ENCODE peak calls at places on chromosome 7, in four cellular contexts. Q is psoas muscle, J is osteocyte, V is cardiac fibroblast. B is an unnamed sample.

GRCh38 chr7:13826752-13827151 is 162.7 kb downstream of the ETV1 start:
- DNase-seq in Q (no peak), V (no peak), J (no peak), B (no peak)

GRCh38 chr7:44891372-44891771 is 6.0 kb upstream of the PURB start:
- DNase-seq in V (no peak), J (peak), Q (no peak), B (no peak)

GRCh38 chr7:28954936-28955335 is 3.2 kb downstream of the TRIL start:
- DNase-seq in Q (no peak), J (no peak), V (no peak), B (no peak)

GRCh38 chr7:151518105-151518780 is 1.5 kb downstream of the RHEB start:
- DNase-seq in J (no peak), Q (peak), V (peak), B (no peak)

GRCh38 chr7:156356551-156356950 is 284.0 kb upstream of the RNF32 start:
- DNase-seq in V (no peak), Q (no peak), J (no peak), B (no peak)

GRCh38 chr7:100398239-100398638 is 25.0 kb downstream of the PILRA start:
- DNase-seq in J (no peak), Q (no peak), V (no peak), B (no peak)

GRCh38 chr7:26667514-26668133 is 196.8 kb downstream of the SKAP2 start:
- DNase-seq in V (peak), Q (no peak), J (peak), B (peak)

GRCh38 chr7:83347836-83348482 is 185.3 kb upstream of the PCLO start:
- DNase-seq in V (peak), Q (no peak), J (no peak), B (no peak)

GRCh38 chr7:91098566-91098965 is 165.7 kb upstream of the FZD1 start:
- DNase-seq in Q (no peak), J (no peak), V (peak), B (no peak)

GRCh38 chr7:17444673-17445072 is 146.2 kb downstream of the AHR start:
- DNase-seq in J (no peak), V (peak), Q (no peak), B (no peak)

GRCh38 chr7:156659961-156660360 is 19.4 kb downstream of the RNF32 start:
- DNase-seq in J (no peak), Q (no peak), V (no peak), B (no peak)

GRCh38 chr7:9029671-9030070 is 596.3 kb downstream of the NXPH1 start:
- DNase-seq in J (no peak), Q (no peak), V (no peak), B (no peak)

GRCh38 chr7:45118830-45119452 is 7.4 kb upstream of the TBRG4 start:
- DNase-seq in V (no peak), J (no peak), Q (no peak), B (no peak)

GRCh38 chr7:135803143-135803542 is 54.5 kb upstream of the FAM180A start:
- DNase-seq in J (no peak), Q (no peak), V (no peak), B (no peak)

GRCh38 chr7:17557305-17557704 is 258.9 kb downstream of the AHR start:
- DNase-seq in J (no peak), Q (no peak), V (peak), B (no peak)

GRCh38 chr7:142459557-142459963 is 201.7 kb upstream of the PRSS58 start:
- DNase-seq in J (peak), V (peak), Q (no peak), B (peak)

GRCh38 chr7:22854158-22855048 is 31.8 kb upstream of the TOMM7 start:
- DNase-seq in J (peak), Q (peak), V (peak), B (peak)

GRCh38 chr7:81111358-81111757 is 192.5 kb upstream of the SEMA3C start:
- DNase-seq in V (peak), J (no peak), Q (no peak), B (peak)

GRCh38 chr7:85185355-85186082 is 1.3 kb downstream of the SEMA3D start:
- DNase-seq in V (peak), Q (peak), J (peak), B (no peak)

GRCh38 chr7:76234931-76235441 is 33.3 kb downstream of the SRRM3 start:
- DNase-seq in Q (peak), J (peak), V (peak), B (peak)

GRCh38 chr7:74212661-74213060 is 2.9 kb downstream of the LAT2 start:
- DNase-seq in Q (no peak), V (no peak), J (no peak), B (no peak)

GRCh38 chr7:94364816-94365215 is 29.9 kb upstream of the COL1A2 start:
- DNase-seq in Q (no peak), J (no peak), V (no peak), B (no peak)
- TF ChIP-seq CTCF in Q (no peak), J (no peak), V (no peak), B (peak)

GRCh38 chr7:24284699-24285506 is 913 bp downstream of the NPY start:
- DNase-seq in J (no peak), Q (peak), V (no peak), B (no peak)
- TF ChIP-seq CTCF in J (no peak), Q (no peak), V (no peak), B (no peak)

GRCh38 chr7:137692399-137692798 is 154.4 kb downstream of the DGKI start:
- DNase-seq in V (no peak), Q (no peak), J (no peak), B (no peak)
- TF ChIP-seq CTCF in V (no peak), Q (no peak), J (no peak), B (no peak)

GRCh38 chr7:40866601-40867000 is 731.8 kb downstream of the SUGCT start:
- DNase-seq in V (peak), J (no peak), Q (no peak), B (no peak)
- TF ChIP-seq CTCF in V (peak), J (peak), Q (no peak), B (no peak)

GRCh38 chr7:52838981-52839411 is 196.4 kb upstream of the POM121L12 start:
- DNase-seq in J (no peak), Q (no peak), V (no peak), B (no peak)

GRCh38 chr7:52842192-52842900 is 193.1 kb upstream of the POM121L12 start:
- DNase-seq in Q (no peak), V (no peak), J (no peak), B (no peak)

GRCh38 chr7:52843436-52843835 is 192.0 kb upstream of the POM121L12 start:
- DNase-seq in Q (no peak), V (no peak), J (no peak), B (no peak)
- TF ChIP-seq CTCF in Q (no peak), V (no peak), J (no peak), B (no peak)

GRCh38 chr7:50404392-50404791 is 45.8 kb downstream of the FIGNL1 start:
- DNase-seq in J (no peak), V (no peak), Q (no peak), B (no peak)
- TF ChIP-seq CTCF in J (no peak), V (no peak), Q (no peak), B (no peak)

GRCh38 chr7:33872870-33873269 is 32.5 kb upstream of the BMPER start:
- DNase-seq in V (peak), J (no peak), Q (no peak), B (no peak)

GRCh38 chr7:33868151-33868550 is 37.2 kb upstream of the BMPER start:
- DNase-seq in J (no peak), Q (no peak), V (peak), B (no peak)

GRCh38 chr7:33869176-33869575 is 36.2 kb upstream of the BMPER start:
- DNase-seq in Q (no peak), J (no peak), V (no peak), B (no peak)

GRCh38 chr7:33873518-33873917 is 31.8 kb upstream of the BMPER start:
- DNase-seq in J (no peak), V (no peak), Q (no peak), B (no peak)

DNA sequence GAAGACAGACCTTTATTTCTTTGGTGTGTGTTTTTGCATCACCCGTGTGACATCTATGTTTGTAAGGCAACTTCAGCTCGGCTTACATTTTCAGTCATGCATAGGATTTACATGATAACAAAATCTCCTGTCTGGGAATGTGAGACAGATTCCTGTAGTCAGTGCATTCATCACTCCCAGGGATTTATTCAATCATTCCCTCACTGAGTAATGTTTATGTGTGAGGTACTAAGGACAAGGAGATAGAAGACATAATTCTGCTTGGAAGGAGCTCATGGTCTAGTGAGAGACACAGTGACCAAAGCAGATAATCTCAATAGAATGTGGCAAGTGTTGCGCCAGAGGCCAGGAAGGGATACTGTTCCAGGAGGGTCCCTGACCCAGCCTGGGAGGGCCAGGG is 35.2 kb upstream of the BMPER start:
- DNase-seq in J (no peak), V (no peak), Q (no peak), B (no peak)
- TF ChIP-seq CTCF in J (no peak), V (no peak), Q (no peak), B (no peak)

GRCh38 chr7:121126801-121127534 is 138.5 kb downstream of the CPED1 start:
- DNase-seq in Q (no peak), V (peak), J (no peak), B (no peak)
- TF ChIP-seq CTCF in Q (no peak), V (peak), J (peak), B (peak)

GRCh38 chr7:149859881-149860280 is 13.9 kb upstream of the ATP6V0E2 start:
- DNase-seq in J (no peak), V (no peak), Q (no peak), B (no peak)
- TF ChIP-seq CTCF in J (no peak), V (no peak), Q (no peak), B (no peak)

GRCh38 chr7:125241548-125241947 is 311.9 kb upstream of the POT1 start:
- DNase-seq in Q (no peak), V (no peak), J (no peak), B (no peak)
- TF ChIP-seq CTCF in Q (no peak), V (no peak), J (no peak), B (no peak)